ENCODE peak calls at places on chromosomes 16 and 17, in four cellular contexts. D, S, K and X are unnamed samples. For H3K9me3 and H3K27me3, the result is how much of the 10 kb centered on the place peaks cover.

GRCh38 chr16:89357460-89357859 is 132.9 kb downstream of the ANKRD11 start:
- DNase-seq in D (peak), S (no peak), K (no peak), X (no peak)

GRCh38 chr16:79991918-79992317 is 391.4 kb upstream of the MAF start:
- DNase-seq in D (no peak), S (no peak), K (no peak), X (no peak)

GRCh38 chr16:31074814-31075183 is 577 bp downstream of the ZNF646 start:
- DNase-seq in D (no peak), S (no peak), K (no peak), X (no peak)

GRCh38 chr16:68272501-68273209 is 8.3 kb downstream of the SLC7A6 start:
- DNase-seq in D (no peak), S (no peak), K (no peak), X (no peak)

GRCh38 chr16:53369921-53370320 is 64.3 kb upstream of the RBL2 start:
- DNase-seq in D (peak), S (no peak), K (no peak), X (no peak)

GRCh38 chr16:72786606-72787005 is 261.3 kb downstream of the ZFHX3 start:
- DNase-seq in D (peak), S (no peak), K (no peak), X (no peak)

GRCh38 chr17:1043601-1044251 is 46.8 kb downstream of the TIMM22 start:
- DNase-seq in D (peak), S (no peak), K (no peak), X (no peak)

GRCh38 chr17:83122834-83123233 is 43.4 kb downstream of the METRNL start:
- DNase-seq in D (no peak), S (no peak), K (no peak), X (no peak)

GRCh38 chr17:48589831-48590602 is at the start of gene HOXB3:
- DNase-seq in D (peak), S (peak), K (no peak), X (no peak)

GRCh38 chr16:4687946-4688673 is 5.3 kb upstream of the NUDT16L1 start:
- DNase-seq in D (no peak), S (no peak), K (no peak), X (no peak)

GRCh38 chr16:25699069-25699468 is 7.3 kb downstream of the HS3ST4 start:
- DNase-seq in D (no peak), S (no peak), K (no peak), X (no peak)

GRCh38 chr17:4837471-4838305 is 4.5 kb downstream of the MINK1 start:
- DNase-seq in D (no peak), S (no peak), K (no peak), X (no peak)

GRCh38 chr16:49560018-49560830 is 186.6 kb downstream of the C16orf78 start:
- DNase-seq in D (no peak), S (no peak), K (no peak), X (no peak)

GRCh38 chr17:78133179-78133951 is 2.8 kb downstream of the TMC8 start:
- DNase-seq in D (no peak), S (no peak), K (no peak), X (no peak)

GRCh38 chr16:56984639-56985038 is 4.7 kb upstream of the NLRC5 start:
- DNase-seq in D (no peak), S (no peak), K (no peak), X (no peak)

GRCh38 chr16:84686702-84687298 is 13.0 kb upstream of the USP10 start:
- DNase-seq in D (no peak), S (no peak), K (no peak), X (no peak)

GRCh38 chr17:61815863-61816523 is 47.3 kb downstream of the BRIP1 start:
- DNase-seq in D (no peak), S (no peak), K (no peak), X (no peak)

GRCh38 chr17:15882777-15883176 is 62.2 kb upstream of the ADORA2B start:
- DNase-seq in D (peak), S (no peak), K (no peak), X (no peak)

GRCh38 chr17:28759296-28759865 is 15.6 kb downstream of the TRAF4 start:
- DNase-seq in D (no peak), S (no peak), K (no peak), X (no peak)

GRCh38 chr16:28596115-28596630 is 677 bp downstream of the SULT1A2 start:
- DNase-seq in D (no peak), S (no peak), K (no peak), X (no peak)

GRCh38 chr16:369866-370436 is 387 bp downstream of the MRPL28 start:
- DNase-seq in D (no peak), S (no peak), K (no peak), X (no peak)

GRCh38 chr16:81514041-81514559 is 69.5 kb downstream of the CMIP start:
- DNase-seq in D (peak), S (no peak), K (no peak), X (no peak)

GRCh38 chr16:19745286-19746018 is 27.4 kb downstream of the IQCK start:
- DNase-seq in D (no peak), S (no peak), K (no peak), X (peak)

GRCh38 chr16:50604610-50605009 is 56.4 kb downstream of the NKD1 start:
- DNase-seq in D (no peak), S (no peak), K (no peak), X (no peak)

GRCh38 chr17:66952031-66952524 is 12.4 kb upstream of the CACNG4 start:
- DNase-seq in D (peak), S (peak), K (no peak), X (peak)

GRCh38 chr16:20871935-20872815 is 28.0 kb downstream of the DCUN1D3 start:
- DNase-seq in D (no peak), S (no peak), K (no peak), X (no peak)

GRCh38 chr16:22888791-22889190 is 74.8 kb downstream of the HS3ST2 start:
- DNase-seq in D (no peak), S (no peak), K (no peak), X (no peak)

GRCh38 chr17:1999557-2000251 is 25.4 kb downstream of the RTN4RL1 start:
- DNase-seq in D (peak), S (no peak), K (no peak), X (no peak)

GRCh38 chr16:85443116-85443515 is 170.0 kb upstream of the GSE1 start:
- DNase-seq in D (no peak), S (no peak), K (no peak), X (no peak)

GRCh38 chr16:87713469-87714229 is 52.1 kb downstream of the KLHDC4 start:
- DNase-seq in D (no peak), S (no peak), K (no peak), X (no peak)

GRCh38 chr17:39094607-39095308 is 56.7 kb downstream of the PLXDC1 start:
- DNase-seq in D (no peak), S (no peak), K (no peak), X (no peak)

GRCh38 chr16:68190099-68190498 is 45.8 kb downstream of the ESRP2 start:
- DNase-seq in D (no peak), S (no peak), K (no peak), X (no peak)

GRCh38 chr17:17729620-17730249 is 48.5 kb downstream of the RAI1 start:
- DNase-seq in D (peak), S (peak), K (no peak), X (no peak)

GRCh38 chr17:58755577-58756245 is at the start of gene PPM1E:
- DNase-seq in D (peak), S (peak), K (no peak), X (peak)

GRCh38 chr17:21199311-21199710 is 14.7 kb downstream of the TMEM11 start:
- DNase-seq in D (peak), S (no peak), K (no peak), X (no peak)

GRCh38 chr17:64418506-64419339 is 28.1 kb upstream of the PECAM1 start:
- DNase-seq in D (peak), S (peak), K (no peak), X (peak)

GRCh38 chr16:58471209-58471975 is 28.6 kb upstream of the NDRG4 start:
- DNase-seq in D (no peak), S (no peak), K (no peak), X (no peak)

GRCh38 chr16:35197656-35198055 is 1738.2 kb downstream of the TP53TG3F start:
- DNase-seq in D (no peak), S (no peak), K (no peak), X (no peak)
- H3K9me3 ChIP-seq in D (under half), S (under half), K (under half), X (under half)

GRCh38 chr17:81398170-81398854 is 3.1 kb downstream of the BAHCC1 start:
- DNase-seq in D (peak), S (peak), K (no peak), X (peak)
- H3K27me3 ChIP-seq in D (under half), S (under half), K (half or more), X (under half)

DNA sequence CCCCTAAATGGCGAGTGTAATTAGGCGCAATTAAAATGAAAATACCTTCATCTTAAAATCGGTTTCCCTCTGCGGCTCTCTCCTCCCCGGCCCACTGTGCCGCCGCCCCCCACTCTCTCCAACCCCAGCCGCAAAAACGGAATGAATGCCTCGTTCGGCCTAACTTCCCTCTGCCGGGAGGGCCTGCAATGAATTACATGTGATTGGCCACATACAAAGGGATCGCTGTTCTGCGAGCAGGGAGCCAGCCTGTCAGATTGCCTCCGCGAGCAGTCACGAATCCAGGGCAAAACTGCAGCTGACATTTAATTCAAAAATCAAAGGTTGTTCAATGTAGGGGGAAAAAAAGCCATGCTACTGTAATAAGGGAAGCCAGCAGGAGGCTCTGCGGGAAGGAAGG is 85.0 kb downstream of the TBC1D16 start:
- DNase-seq in D (no peak), S (no peak), K (no peak), X (no peak)
- H3K4me3 ChIP-seq in D (no peak), S (no peak), K (no peak), X (no peak)

GRCh38 chr16:74503412-74503811 is 82.1 kb upstream of the CLEC18B start:
- DNase-seq in D (no peak), S (no peak), K (no peak), X (no peak)
- H3K9me3 ChIP-seq in D (under half), S (under half), K (under half), X (under half)